ENCODE peak calls at places on chromosomes 11 and 22, in five cellular contexts. M, Q, S, T and L are unnamed samples.

GRCh38 chr11:100769165-100769564 is 82.1 kb downstream of the ARHGAP42 start:
- DNase-seq in M (no peak), Q (no peak), S (no peak), T (no peak), L (no peak)

GRCh38 chr22:23749747-23750373 is 1.1 kb downstream of the ZNF70 start:
- DNase-seq in M (no peak), Q (no peak), S (no peak), T (no peak), L (no peak)

GRCh38 chr11:64874308-64874707 is 4.1 kb downstream of the EHD1 start:
- DNase-seq in M (no peak), Q (no peak), S (no peak), T (peak; percentile 47), L (no peak)

GRCh38 chr11:93840981-93841380 is 9.4 kb downstream of the VSTM5 start:
- DNase-seq in M (no peak), Q (no peak), S (peak; percentile 14), T (no peak), L (no peak)

GRCh38 chr22:44369916-44370804 is 57.4 kb upstream of the SHISAL1 start:
- DNase-seq in M (no peak), Q (no peak), S (no peak), T (no peak), L (no peak)

GRCh38 chr22:20530368-20531153 is 23.2 kb downstream of the MED15 start:
- DNase-seq in M (no peak), Q (no peak), S (no peak), T (peak; percentile 83), L (peak; percentile 85)

GRCh38 chr11:441418-442274 is at the start of gene ANO9:
- DNase-seq in M (no peak), Q (peak; percentile 77), S (peak; percentile 75), T (no peak), L (peak; percentile 36)

GRCh38 chr11:117832511-117832910 is 8.0 kb upstream of the FXYD2 start:
- DNase-seq in M (no peak), Q (no peak), S (no peak), T (no peak), L (no peak)

GRCh38 chr22:25053153-25053805 is 100.8 kb downstream of the KIAA1671 start:
- DNase-seq in M (no peak), Q (no peak), S (no peak), T (no peak), L (no peak)

GRCh38 chr11:29669336-29669735 is 347.5 kb downstream of the KCNA4 start:
- DNase-seq in M (no peak), Q (no peak), S (no peak), T (no peak), L (no peak)

GRCh38 chr11:1896895-1897294 is 5.2 kb upstream of the PRR33 start:
- DNase-seq in M (no peak), Q (no peak), S (no peak), T (no peak), L (peak; percentile 74)

GRCh38 chr22:29306830-29307657 is 594 bp downstream of the GAS2L1 start:
- DNase-seq in M (peak; percentile 83), Q (no peak), S (peak; percentile 80), T (peak; percentile 61), L (peak; percentile 89)

GRCh38 chr22:19182472-19183157 is 4.1 kb upstream of the SLC25A1 start:
- DNase-seq in M (no peak), Q (no peak), S (no peak), T (no peak), L (no peak)

GRCh38 chr22:33579448-33580093 is 340.7 kb downstream of the LARGE1 start:
- DNase-seq in M (peak; percentile 53), Q (peak; percentile 94), S (peak; percentile 82), T (peak; percentile 38), L (peak; percentile 49)

DNA sequence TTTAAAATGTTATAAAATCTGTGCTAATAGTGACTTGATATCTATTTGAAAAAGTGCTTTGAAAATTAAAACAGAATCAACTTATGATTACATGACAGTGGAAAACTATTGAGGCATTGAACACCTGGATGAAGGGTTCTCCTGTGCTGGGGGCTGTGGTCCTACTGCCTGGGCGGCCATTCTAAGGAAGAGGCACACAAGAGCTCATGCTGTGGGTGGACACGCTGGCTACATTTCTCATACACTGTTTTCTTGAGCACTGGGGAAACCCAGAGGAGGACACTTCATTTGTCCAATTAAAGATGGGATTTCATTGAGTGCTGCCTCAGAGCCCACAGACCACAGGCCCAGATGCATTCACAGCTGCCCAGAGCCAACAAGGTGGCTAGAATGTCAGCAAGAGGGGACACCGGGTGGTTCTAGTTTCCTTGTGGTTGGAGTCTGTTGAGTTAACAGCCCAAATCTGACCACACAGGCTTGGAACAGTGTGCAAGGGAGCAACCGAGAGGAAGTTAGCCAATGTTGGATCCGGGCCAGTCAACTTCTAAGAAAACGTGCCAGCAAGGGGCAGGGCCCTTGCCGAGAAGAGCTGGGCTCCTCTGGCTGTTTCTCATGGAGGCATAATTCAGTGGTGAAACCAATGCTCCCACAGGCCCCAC is 35.1 kb upstream of the SORL1 start:
- DNase-seq in M (no peak), Q (no peak), S (no peak), T (peak; percentile 48), L (peak; percentile 41)
- H3K4me2 ChIP-seq in M (no peak overlapping the region), Q (no peak overlapping the region), S (no peak overlapping the region), T (no peak overlapping the region), L (no peak overlapping the region)

DNA sequence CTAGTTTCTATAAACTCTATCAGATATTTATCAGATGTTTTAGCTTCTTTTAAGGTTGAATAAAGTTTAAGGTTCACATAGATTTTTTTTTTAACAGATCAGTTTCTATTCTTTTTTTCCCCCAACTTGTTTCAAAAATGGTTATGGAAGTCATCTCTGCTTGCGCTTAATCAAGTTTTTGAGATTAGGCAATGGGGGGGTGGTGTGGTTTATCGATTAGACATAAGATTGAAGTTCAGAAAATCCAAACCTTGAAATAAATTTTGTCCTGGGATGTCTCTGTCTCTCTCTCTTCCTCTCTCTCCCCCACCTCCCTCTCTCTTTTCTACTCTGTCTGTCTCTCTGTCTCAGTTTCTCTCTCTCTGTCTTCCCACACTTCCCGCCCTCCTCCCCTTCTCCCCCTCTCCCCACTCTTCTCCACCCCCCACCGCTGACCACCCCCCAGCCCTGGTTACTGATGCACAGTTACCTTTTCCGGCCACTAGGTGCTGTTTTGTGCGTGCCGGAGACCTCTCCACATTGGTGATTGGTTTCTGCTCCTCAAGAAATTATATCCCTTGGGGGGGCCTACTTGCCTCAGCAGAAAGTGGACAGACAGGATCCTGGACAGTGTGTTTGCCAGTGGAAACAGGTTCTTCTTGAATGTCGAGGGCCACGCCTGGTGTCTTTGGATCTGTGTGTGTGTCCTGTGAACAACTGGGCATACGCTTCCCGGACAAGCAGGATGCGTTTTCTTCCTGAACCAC is 29.7 kb upstream of the ANO1 start:
- DNase-seq in M (peak; percentile 30), Q (peak; percentile 69), S (peak; percentile 56), T (no peak), L (peak; percentile 41)
- H3K18ac ChIP-seq in M (no peak overlapping the region), Q (no peak overlapping the region), S (no peak overlapping the region), T (no peak overlapping the region), L (no peak overlapping the region)

GRCh38 chr11:123580557-123581275 is 73.7 kb downstream of the SCN3B start:
- DNase-seq in M (peak; percentile 54), Q (peak; percentile 87), S (peak; percentile 88), T (peak; percentile 19), L (peak; percentile 85)
- H3K4me2 ChIP-seq in M (no peak overlapping the region), Q (no peak overlapping the region), S (no peak overlapping the region), T (no peak overlapping the region), L (no peak overlapping the region)

DNA sequence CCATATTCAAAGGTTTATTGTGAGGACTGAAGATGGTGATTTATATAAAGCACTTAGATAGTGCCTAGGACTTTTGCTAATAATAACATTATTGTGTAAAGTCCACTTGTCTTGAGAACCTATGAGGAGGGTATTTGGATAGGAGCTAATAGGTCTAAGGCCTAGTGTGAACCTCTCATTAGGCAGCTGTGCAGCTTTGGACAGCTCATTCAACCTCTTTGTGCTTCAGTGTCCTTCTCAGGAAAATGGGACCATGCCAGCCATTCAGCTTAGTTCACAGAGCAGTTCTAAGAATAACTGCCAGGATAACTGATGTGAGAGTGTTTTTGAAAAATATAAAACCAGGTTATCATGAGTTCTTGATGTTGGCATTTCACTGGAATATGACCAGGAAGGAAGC is 56.2 kb downstream of the NAV2 start:
- DNase-seq in M (no peak), Q (no peak), S (no peak), T (no peak), L (no peak)
- H3K18ac ChIP-seq in M (no peak overlapping the region), Q (no peak overlapping the region), S (no peak overlapping the region), T (no peak overlapping the region), L (no peak overlapping the region)

DNA sequence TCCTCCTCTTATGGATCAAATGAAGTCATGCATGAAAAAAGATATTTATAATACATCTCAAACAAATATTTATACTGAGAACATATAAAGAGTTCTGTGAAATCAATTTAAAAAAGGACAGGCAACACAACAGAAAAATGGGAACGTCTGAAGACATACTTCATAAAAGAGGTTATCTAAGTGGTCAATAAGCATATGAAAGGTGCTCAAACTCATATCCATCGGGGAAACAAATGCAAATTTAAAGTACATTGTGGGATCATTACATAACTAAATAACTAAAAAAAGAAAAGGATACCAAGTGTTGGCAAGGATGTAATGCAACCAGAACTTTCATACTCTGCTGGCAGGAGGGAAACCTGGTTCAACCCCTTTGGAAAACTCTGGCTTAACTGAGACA is 22.3 kb downstream of the TPST2 start:
- DNase-seq in M (no peak), Q (no peak), S (no peak), T (no peak), L (no peak)
- H3K4me2 ChIP-seq in M (no peak overlapping the region), Q (peak overlapping the region; percentile 68), S (peak overlapping the region; percentile 34), T (no peak overlapping the region), L (peak overlapping the region; percentile 56)

GRCh38 chr11:131654849-131655248 is 284.4 kb downstream of the NTM start:
- DNase-seq in M (no peak), Q (no peak), S (no peak), T (no peak), L (no peak)

GRCh38 chr11:131658414-131658813 is 288.0 kb downstream of the NTM start:
- DNase-seq in M (no peak), Q (no peak), S (no peak), T (no peak), L (no peak)

GRCh38 chr11:131658952-131659351 is 288.5 kb downstream of the NTM start:
- DNase-seq in M (no peak), Q (no peak), S (no peak), T (no peak), L (no peak)

GRCh38 chr11:131656839-131657211 is 286.4 kb downstream of the NTM start:
- DNase-seq in M (no peak), Q (no peak), S (peak; percentile 73), T (no peak), L (no peak)

GRCh38 chr11:131656179-131656838 is 285.9 kb downstream of the NTM start:
- DNase-seq in M (no peak), Q (peak; percentile 71), S (peak; percentile 87), T (no peak), L (no peak)
- H3K18ac ChIP-seq in M (no peak overlapping the region), Q (peak overlapping the region; percentile 42), S (peak overlapping the region; percentile 35), T (no peak overlapping the region), L (no peak overlapping the region)

GRCh38 chr22:39214383-39215069 is 30.3 kb downstream of the PDGFB start:
- DNase-seq in M (peak; percentile 45), Q (peak; percentile 57), S (peak; percentile 82), T (peak; percentile 36), L (peak; percentile 89)

GRCh38 chr22:39214006-39214382 is 30.8 kb downstream of the PDGFB start:
- DNase-seq in M (no peak), Q (no peak), S (no peak), T (no peak), L (peak; percentile 37)

GRCh38 chr22:39215070-39215396 is 29.7 kb downstream of the PDGFB start:
- DNase-seq in M (no peak), Q (peak; percentile 50), S (no peak), T (no peak), L (no peak)

GRCh38 chr22:39216143-39216490 is 28.7 kb downstream of the PDGFB start:
- DNase-seq in M (no peak), Q (no peak), S (no peak), T (no peak), L (no peak)

GRCh38 chr22:39215430-39216142 is 29.2 kb downstream of the PDGFB start:
- DNase-seq in M (no peak), Q (peak; percentile 67), S (peak; percentile 71), T (no peak), L (peak; percentile 28)
- H3K4me2 ChIP-seq in M (no peak overlapping the region), Q (peak overlapping the region; percentile 80), S (no peak overlapping the region), T (no peak overlapping the region), L (no peak overlapping the region)